ENCODE peak calls at places on chromosomes 2 and 18, in ten cellular contexts. One of them, this sample, is unnamed.
A peak's percentile ranks its signal among the peaks of the same experiment; 100 is the strongest.

GRCh38 chr2:2157400-2157799 is 173.7 kb downstream of the MYT1L start:
- DNase-seq in tibial artery: no peak
- DNase-seq in AG08395: no peak
- DNase-seq in activated CD8-positive, alpha-beta T cell treated with anti-CD3 and anti-CD28 coated beads, Interleukin-2, amount 10 ng/mL, durations not matched to agents 7 days and 5 days: no peak
- DNase-seq in fibroblast of pulmonary artery: no peak
- DNase-seq in fibroblast of lung: no peak
- DNase-seq in stimulated activated CD4-positive, alpha-beta T cell treated with anti-CD3 and anti-CD28 coated beads, Interleukin-4, amount 100 ng/mL, for 48 hours: no peak
- DNase-seq in heart right ventricle: no peak
- DNase-seq in substantia nigra: no peak
- DNase-seq in epithelial cell of prostate: no peak
- DNase-seq in this sample: no peak

GRCh38 chr2:207423886-207424285 is 105.9 kb upstream of the CREB1 start:
- DNase-seq in tibial artery: no peak
- DNase-seq in AG08395: peak; percentile 78
- DNase-seq in activated CD8-positive, alpha-beta T cell treated with anti-CD3 and anti-CD28 coated beads, Interleukin-2, amount 10 ng/mL, durations not matched to agents 7 days and 5 days: peak; percentile 60
- DNase-seq in fibroblast of pulmonary artery: peak; percentile 84
- DNase-seq in fibroblast of lung: peak; percentile 100
- DNase-seq in stimulated activated CD4-positive, alpha-beta T cell treated with anti-CD3 and anti-CD28 coated beads, Interleukin-4, amount 100 ng/mL, for 48 hours: peak; percentile 13
- DNase-seq in heart right ventricle: no peak
- DNase-seq in substantia nigra: no peak
- DNase-seq in epithelial cell of prostate: peak; percentile 22
- DNase-seq in this sample: no peak

GRCh38 chr2:70046534-70046933 is 40.7 kb upstream of the PCBP1 start:
- DNase-seq in tibial artery: no peak
- DNase-seq in AG08395: no peak
- DNase-seq in activated CD8-positive, alpha-beta T cell treated with anti-CD3 and anti-CD28 coated beads, Interleukin-2, amount 10 ng/mL, durations not matched to agents 7 days and 5 days: no peak
- DNase-seq in fibroblast of pulmonary artery: no peak
- DNase-seq in fibroblast of lung: no peak
- DNase-seq in stimulated activated CD4-positive, alpha-beta T cell treated with anti-CD3 and anti-CD28 coated beads, Interleukin-4, amount 100 ng/mL, for 48 hours: no peak
- DNase-seq in heart right ventricle: no peak
- DNase-seq in substantia nigra: no peak
- DNase-seq in epithelial cell of prostate: no peak
- DNase-seq in this sample: no peak

GRCh38 chr2:130813722-130814121 is 23.0 kb upstream of the ARHGEF4 start:
- DNase-seq in tibial artery: no peak
- DNase-seq in AG08395: no peak
- DNase-seq in activated CD8-positive, alpha-beta T cell treated with anti-CD3 and anti-CD28 coated beads, Interleukin-2, amount 10 ng/mL, durations not matched to agents 7 days and 5 days: no peak
- DNase-seq in fibroblast of pulmonary artery: no peak
- DNase-seq in fibroblast of lung: no peak
- DNase-seq in stimulated activated CD4-positive, alpha-beta T cell treated with anti-CD3 and anti-CD28 coated beads, Interleukin-4, amount 100 ng/mL, for 48 hours: no peak
- DNase-seq in heart right ventricle: no peak
- DNase-seq in substantia nigra: no peak
- DNase-seq in epithelial cell of prostate: no peak
- DNase-seq in this sample: no peak

GRCh38 chr2:101714098-101714497 is 16.6 kb downstream of the MAP4K4 start:
- DNase-seq in tibial artery: no peak
- DNase-seq in AG08395: no peak
- DNase-seq in activated CD8-positive, alpha-beta T cell treated with anti-CD3 and anti-CD28 coated beads, Interleukin-2, amount 10 ng/mL, durations not matched to agents 7 days and 5 days: no peak
- DNase-seq in fibroblast of pulmonary artery: no peak
- DNase-seq in fibroblast of lung: no peak
- DNase-seq in stimulated activated CD4-positive, alpha-beta T cell treated with anti-CD3 and anti-CD28 coated beads, Interleukin-4, amount 100 ng/mL, for 48 hours: no peak
- DNase-seq in heart right ventricle: no peak
- DNase-seq in substantia nigra: no peak
- DNase-seq in epithelial cell of prostate: no peak
- DNase-seq in this sample: no peak

GRCh38 chr2:224025874-224026273 is 13.2 kb downstream of the SERPINE2 start:
- DNase-seq in tibial artery: no peak
- DNase-seq in AG08395: no peak
- DNase-seq in activated CD8-positive, alpha-beta T cell treated with anti-CD3 and anti-CD28 coated beads, Interleukin-2, amount 10 ng/mL, durations not matched to agents 7 days and 5 days: peak; percentile 88
- DNase-seq in fibroblast of pulmonary artery: no peak
- DNase-seq in fibroblast of lung: no peak
- DNase-seq in stimulated activated CD4-positive, alpha-beta T cell treated with anti-CD3 and anti-CD28 coated beads, Interleukin-4, amount 100 ng/mL, for 48 hours: peak; percentile 22
- DNase-seq in heart right ventricle: no peak
- DNase-seq in substantia nigra: no peak
- DNase-seq in epithelial cell of prostate: no peak
- DNase-seq in this sample: no peak

GRCh38 chr2:239928457-239929350 is 96.4 kb downstream of the NDUFA10 start:
- DNase-seq in tibial artery: no peak
- DNase-seq in AG08395: peak; percentile 27
- DNase-seq in activated CD8-positive, alpha-beta T cell treated with anti-CD3 and anti-CD28 coated beads, Interleukin-2, amount 10 ng/mL, durations not matched to agents 7 days and 5 days: no peak
- DNase-seq in fibroblast of pulmonary artery: no peak
- DNase-seq in fibroblast of lung: no peak
- DNase-seq in stimulated activated CD4-positive, alpha-beta T cell treated with anti-CD3 and anti-CD28 coated beads, Interleukin-4, amount 100 ng/mL, for 48 hours: no peak
- DNase-seq in heart right ventricle: no peak
- DNase-seq in substantia nigra: peak; percentile 79
- DNase-seq in epithelial cell of prostate: no peak
- DNase-seq in this sample: no peak

GRCh38 chr2:146820672-146821071 is 1024.2 kb upstream of the ACVR2A start:
- DNase-seq in tibial artery: no peak
- DNase-seq in AG08395: peak; percentile 19
- DNase-seq in activated CD8-positive, alpha-beta T cell treated with anti-CD3 and anti-CD28 coated beads, Interleukin-2, amount 10 ng/mL, durations not matched to agents 7 days and 5 days: no peak
- DNase-seq in fibroblast of pulmonary artery: peak; percentile 70
- DNase-seq in fibroblast of lung: peak; percentile 67
- DNase-seq in stimulated activated CD4-positive, alpha-beta T cell treated with anti-CD3 and anti-CD28 coated beads, Interleukin-4, amount 100 ng/mL, for 48 hours: no peak
- DNase-seq in heart right ventricle: no peak
- DNase-seq in substantia nigra: no peak
- DNase-seq in epithelial cell of prostate: no peak
- DNase-seq in this sample: no peak

GRCh38 chr2:39523308-39524044 is 86.4 kb upstream of the MAP4K3 start:
- DNase-seq in tibial artery: no peak
- DNase-seq in AG08395: peak; percentile 85
- DNase-seq in activated CD8-positive, alpha-beta T cell treated with anti-CD3 and anti-CD28 coated beads, Interleukin-2, amount 10 ng/mL, durations not matched to agents 7 days and 5 days: no peak
- DNase-seq in fibroblast of pulmonary artery: peak; percentile 94
- DNase-seq in fibroblast of lung: peak; percentile 97
- DNase-seq in stimulated activated CD4-positive, alpha-beta T cell treated with anti-CD3 and anti-CD28 coated beads, Interleukin-4, amount 100 ng/mL, for 48 hours: no peak
- DNase-seq in heart right ventricle: no peak
- DNase-seq in substantia nigra: no peak
- DNase-seq in epithelial cell of prostate: peak; percentile 53
- DNase-seq in this sample: no peak

GRCh38 chr2:147641644-147642043 is 203.2 kb upstream of the ACVR2A start:
- DNase-seq in tibial artery: no peak
- DNase-seq in AG08395: no peak
- DNase-seq in activated CD8-positive, alpha-beta T cell treated with anti-CD3 and anti-CD28 coated beads, Interleukin-2, amount 10 ng/mL, durations not matched to agents 7 days and 5 days: no peak
- DNase-seq in fibroblast of pulmonary artery: no peak
- DNase-seq in fibroblast of lung: peak; percentile 49
- DNase-seq in stimulated activated CD4-positive, alpha-beta T cell treated with anti-CD3 and anti-CD28 coated beads, Interleukin-4, amount 100 ng/mL, for 48 hours: no peak
- DNase-seq in heart right ventricle: no peak
- DNase-seq in substantia nigra: no peak
- DNase-seq in epithelial cell of prostate: no peak
- DNase-seq in this sample: no peak

GRCh38 chr18:23131693-23132319 is 3.5 kb upstream of the CABLES1 start:
- DNase-seq in tibial artery: peak; percentile 62
- DNase-seq in AG08395: peak; percentile 69
- DNase-seq in activated CD8-positive, alpha-beta T cell treated with anti-CD3 and anti-CD28 coated beads, Interleukin-2, amount 10 ng/mL, durations not matched to agents 7 days and 5 days: peak; percentile 82
- DNase-seq in fibroblast of pulmonary artery: peak; percentile 94
- DNase-seq in fibroblast of lung: peak; percentile 68
- DNase-seq in stimulated activated CD4-positive, alpha-beta T cell treated with anti-CD3 and anti-CD28 coated beads, Interleukin-4, amount 100 ng/mL, for 48 hours: peak; percentile 32
- DNase-seq in heart right ventricle: no peak
- DNase-seq in substantia nigra: peak; percentile 20
- DNase-seq in epithelial cell of prostate: no peak
- DNase-seq in this sample: peak; percentile 78

GRCh38 chr2:9800639-9800974 is 42.7 kb upstream of the TAF1B start:
- DNase-seq in tibial artery: no peak
- DNase-seq in AG08395: no peak
- DNase-seq in activated CD8-positive, alpha-beta T cell treated with anti-CD3 and anti-CD28 coated beads, Interleukin-2, amount 10 ng/mL, durations not matched to agents 7 days and 5 days: no peak
- DNase-seq in fibroblast of pulmonary artery: no peak
- DNase-seq in fibroblast of lung: no peak
- DNase-seq in stimulated activated CD4-positive, alpha-beta T cell treated with anti-CD3 and anti-CD28 coated beads, Interleukin-4, amount 100 ng/mL, for 48 hours: no peak
- DNase-seq in heart right ventricle: no peak
- DNase-seq in substantia nigra: no peak
- DNase-seq in epithelial cell of prostate: no peak
- DNase-seq in this sample: no peak

GRCh38 chr2:205714058-205714776 is 31.9 kb downstream of the NRP2 start:
- DNase-seq in tibial artery: no peak
- DNase-seq in AG08395: no peak
- DNase-seq in activated CD8-positive, alpha-beta T cell treated with anti-CD3 and anti-CD28 coated beads, Interleukin-2, amount 10 ng/mL, durations not matched to agents 7 days and 5 days: no peak
- DNase-seq in fibroblast of pulmonary artery: no peak
- DNase-seq in fibroblast of lung: peak; percentile 89
- DNase-seq in stimulated activated CD4-positive, alpha-beta T cell treated with anti-CD3 and anti-CD28 coated beads, Interleukin-4, amount 100 ng/mL, for 48 hours: no peak
- DNase-seq in heart right ventricle: no peak
- DNase-seq in substantia nigra: no peak
- DNase-seq in epithelial cell of prostate: no peak
- DNase-seq in this sample: no peak

GRCh38 chr18:2980607-2980923 is 32.4 kb downstream of the LPIN2 start:
- DNase-seq in tibial artery: no peak
- DNase-seq in AG08395: no peak
- DNase-seq in activated CD8-positive, alpha-beta T cell treated with anti-CD3 and anti-CD28 coated beads, Interleukin-2, amount 10 ng/mL, durations not matched to agents 7 days and 5 days: peak; percentile 55
- DNase-seq in fibroblast of pulmonary artery: no peak
- DNase-seq in fibroblast of lung: no peak
- DNase-seq in stimulated activated CD4-positive, alpha-beta T cell treated with anti-CD3 and anti-CD28 coated beads, Interleukin-4, amount 100 ng/mL, for 48 hours: no peak
- DNase-seq in heart right ventricle: no peak
- DNase-seq in substantia nigra: no peak
- DNase-seq in epithelial cell of prostate: no peak
- DNase-seq in this sample: no peak

GRCh38 chr18:66916834-66917233 is 312.9 kb upstream of the CDH19 start:
- DNase-seq in tibial artery: no peak
- DNase-seq in AG08395: no peak
- DNase-seq in activated CD8-positive, alpha-beta T cell treated with anti-CD3 and anti-CD28 coated beads, Interleukin-2, amount 10 ng/mL, durations not matched to agents 7 days and 5 days: no peak
- DNase-seq in fibroblast of pulmonary artery: no peak
- DNase-seq in fibroblast of lung: no peak
- DNase-seq in stimulated activated CD4-positive, alpha-beta T cell treated with anti-CD3 and anti-CD28 coated beads, Interleukin-4, amount 100 ng/mL, for 48 hours: no peak
- DNase-seq in heart right ventricle: no peak
- DNase-seq in substantia nigra: no peak
- DNase-seq in epithelial cell of prostate: no peak
- DNase-seq in this sample: no peak

GRCh38 chr2:105393373-105394055 is 5.3 kb downstream of the FHL2 start:
- DNase-seq in tibial artery: no peak
- DNase-seq in AG08395: no peak
- DNase-seq in activated CD8-positive, alpha-beta T cell treated with anti-CD3 and anti-CD28 coated beads, Interleukin-2, amount 10 ng/mL, durations not matched to agents 7 days and 5 days: no peak
- DNase-seq in fibroblast of pulmonary artery: peak; percentile 95
- DNase-seq in fibroblast of lung: peak; percentile 97
- DNase-seq in stimulated activated CD4-positive, alpha-beta T cell treated with anti-CD3 and anti-CD28 coated beads, Interleukin-4, amount 100 ng/mL, for 48 hours: no peak
- DNase-seq in heart right ventricle: no peak
- DNase-seq in substantia nigra: no peak
- DNase-seq in epithelial cell of prostate: no peak
- DNase-seq in this sample: no peak

GRCh38 chr18:12256946-12257345 is 2.8 kb downstream of the CIDEA start:
- DNase-seq in tibial artery: no peak
- DNase-seq in AG08395: no peak
- DNase-seq in activated CD8-positive, alpha-beta T cell treated with anti-CD3 and anti-CD28 coated beads, Interleukin-2, amount 10 ng/mL, durations not matched to agents 7 days and 5 days: no peak
- DNase-seq in fibroblast of pulmonary artery: peak; percentile 54
- DNase-seq in fibroblast of lung: peak; percentile 9
- DNase-seq in stimulated activated CD4-positive, alpha-beta T cell treated with anti-CD3 and anti-CD28 coated beads, Interleukin-4, amount 100 ng/mL, for 48 hours: no peak
- DNase-seq in heart right ventricle: no peak
- DNase-seq in substantia nigra: no peak
- DNase-seq in epithelial cell of prostate: no peak
- DNase-seq in this sample: no peak

GRCh38 chr2:224520064-224520463 is 65.1 kb downstream of the CUL3 start:
- DNase-seq in tibial artery: no peak
- DNase-seq in AG08395: peak; percentile 52
- DNase-seq in activated CD8-positive, alpha-beta T cell treated with anti-CD3 and anti-CD28 coated beads, Interleukin-2, amount 10 ng/mL, durations not matched to agents 7 days and 5 days: peak; percentile 49
- DNase-seq in fibroblast of pulmonary artery: peak; percentile 78
- DNase-seq in fibroblast of lung: peak; percentile 81
- DNase-seq in stimulated activated CD4-positive, alpha-beta T cell treated with anti-CD3 and anti-CD28 coated beads, Interleukin-4, amount 100 ng/mL, for 48 hours: no peak
- DNase-seq in heart right ventricle: no peak
- DNase-seq in substantia nigra: no peak
- DNase-seq in epithelial cell of prostate: no peak
- DNase-seq in this sample: no peak

GRCh38 chr2:156589381-156590079 is 153.4 kb downstream of the GPD2 start:
- DNase-seq in tibial artery: no peak
- DNase-seq in AG08395: peak; percentile 65
- DNase-seq in activated CD8-positive, alpha-beta T cell treated with anti-CD3 and anti-CD28 coated beads, Interleukin-2, amount 10 ng/mL, durations not matched to agents 7 days and 5 days: peak; percentile 30
- DNase-seq in fibroblast of pulmonary artery: peak; percentile 78
- DNase-seq in fibroblast of lung: peak; percentile 39
- DNase-seq in stimulated activated CD4-positive, alpha-beta T cell treated with anti-CD3 and anti-CD28 coated beads, Interleukin-4, amount 100 ng/mL, for 48 hours: no peak
- DNase-seq in heart right ventricle: no peak
- DNase-seq in substantia nigra: no peak
- DNase-seq in epithelial cell of prostate: peak; percentile 3
- DNase-seq in this sample: no peak

GRCh38 chr2:107525420-107525819 is 301.3 kb upstream of the RGPD4 start:
- DNase-seq in tibial artery: no peak
- DNase-seq in AG08395: no peak
- DNase-seq in activated CD8-positive, alpha-beta T cell treated with anti-CD3 and anti-CD28 coated beads, Interleukin-2, amount 10 ng/mL, durations not matched to agents 7 days and 5 days: no peak
- DNase-seq in fibroblast of pulmonary artery: peak; percentile 85
- DNase-seq in fibroblast of lung: peak; percentile 52
- DNase-seq in stimulated activated CD4-positive, alpha-beta T cell treated with anti-CD3 and anti-CD28 coated beads, Interleukin-4, amount 100 ng/mL, for 48 hours: no peak
- DNase-seq in heart right ventricle: no peak
- DNase-seq in substantia nigra: no peak
- DNase-seq in epithelial cell of prostate: no peak
- DNase-seq in this sample: no peak

GRCh38 chr2:211349031-211349430 is 792.6 kb downstream of the CPS1 start:
- DNase-seq in tibial artery: no peak
- DNase-seq in AG08395: no peak
- DNase-seq in activated CD8-positive, alpha-beta T cell treated with anti-CD3 and anti-CD28 coated beads, Interleukin-2, amount 10 ng/mL, durations not matched to agents 7 days and 5 days: no peak
- DNase-seq in fibroblast of pulmonary artery: no peak
- DNase-seq in fibroblast of lung: peak; percentile 4
- DNase-seq in stimulated activated CD4-positive, alpha-beta T cell treated with anti-CD3 and anti-CD28 coated beads, Interleukin-4, amount 100 ng/mL, for 48 hours: no peak
- DNase-seq in heart right ventricle: no peak
- DNase-seq in substantia nigra: no peak
- DNase-seq in epithelial cell of prostate: no peak
- DNase-seq in this sample: no peak

GRCh38 chr2:66569321-66569851 is 134.5 kb downstream of the MEIS1 start:
- DNase-seq in tibial artery: no peak
- DNase-seq in AG08395: no peak
- DNase-seq in activated CD8-positive, alpha-beta T cell treated with anti-CD3 and anti-CD28 coated beads, Interleukin-2, amount 10 ng/mL, durations not matched to agents 7 days and 5 days: no peak
- DNase-seq in fibroblast of pulmonary artery: peak; percentile 75
- DNase-seq in fibroblast of lung: peak; percentile 76
- DNase-seq in stimulated activated CD4-positive, alpha-beta T cell treated with anti-CD3 and anti-CD28 coated beads, Interleukin-4, amount 100 ng/mL, for 48 hours: no peak
- DNase-seq in heart right ventricle: no peak
- DNase-seq in substantia nigra: no peak
- DNase-seq in epithelial cell of prostate: no peak
- DNase-seq in this sample: no peak

GRCh38 chr18:50812834-50813233 is 7.0 kb downstream of the MRO start:
- DNase-seq in tibial artery: no peak
- DNase-seq in AG08395: no peak
- DNase-seq in activated CD8-positive, alpha-beta T cell treated with anti-CD3 and anti-CD28 coated beads, Interleukin-2, amount 10 ng/mL, durations not matched to agents 7 days and 5 days: no peak
- DNase-seq in fibroblast of pulmonary artery: no peak
- DNase-seq in fibroblast of lung: no peak
- DNase-seq in stimulated activated CD4-positive, alpha-beta T cell treated with anti-CD3 and anti-CD28 coated beads, Interleukin-4, amount 100 ng/mL, for 48 hours: no peak
- DNase-seq in heart right ventricle: no peak
- DNase-seq in substantia nigra: no peak
- DNase-seq in epithelial cell of prostate: no peak
- DNase-seq in this sample: no peak

GRCh38 chr2:184006998-184007397 is 591.3 kb upstream of the ZNF804A start:
- DNase-seq in tibial artery: no peak
- DNase-seq in AG08395: no peak
- DNase-seq in activated CD8-positive, alpha-beta T cell treated with anti-CD3 and anti-CD28 coated beads, Interleukin-2, amount 10 ng/mL, durations not matched to agents 7 days and 5 days: no peak
- DNase-seq in fibroblast of pulmonary artery: no peak
- DNase-seq in fibroblast of lung: no peak
- DNase-seq in stimulated activated CD4-positive, alpha-beta T cell treated with anti-CD3 and anti-CD28 coated beads, Interleukin-4, amount 100 ng/mL, for 48 hours: no peak
- DNase-seq in heart right ventricle: no peak
- DNase-seq in substantia nigra: no peak
- DNase-seq in epithelial cell of prostate: no peak
- DNase-seq in this sample: no peak

This sample was measured in mucosa of gallbladder.